ENCODE peak calls at places on chromosomes 5 and 9, in four cellular contexts. K is GM12865, U is NCI-H1417, O is NCI-H748 treated with DMSO at 0.1 percent for 48 hours. J is an unnamed sample.

GRCh38 chr5:121805931-121806330 is 45.8 kb upstream of the FTMT start:
- DNase-seq in K (no peak), U (no peak), O (no peak), J (no peak)

GRCh38 chr5:88897748-88898147 is 14.8 kb upstream of the MEF2C start:
- DNase-seq in K (no peak), U (no peak), O (no peak), J (no peak)

GRCh38 chr9:99818439-99818992 is 3.2 kb upstream of the NR4A3 start:
- DNase-seq in K (peak), U (peak), O (peak), J (no peak)

GRCh38 chr5:66209350-66209749 is 65.2 kb downstream of the SREK1 start:
- DNase-seq in K (no peak), U (peak), O (no peak), J (peak)

GRCh38 chr9:34127035-34127948 is 794 bp upstream of the DCAF12 start:
- DNase-seq in K (peak), U (no peak), O (no peak), J (no peak)

GRCh38 chr5:139105621-139106071 is 92.5 kb downstream of the SIL1 start:
- DNase-seq in K (no peak), U (peak), O (peak), J (no peak)

GRCh38 chr5:167816354-167816753 is 475.1 kb upstream of the WWC1 start:
- DNase-seq in K (no peak), U (no peak), O (no peak), J (no peak)

GRCh38 chr5:98128271-98128670 is 645.2 kb upstream of the RGMB start:
- DNase-seq in K (no peak), U (peak), O (no peak), J (no peak)

GRCh38 chr5:169268019-169268418 is 32.9 kb downstream of the SLIT3 start:
- DNase-seq in K (no peak), U (no peak), O (no peak), J (no peak)

GRCh38 chr5:77851229-77852067 is 75.3 kb upstream of the TBCA start:
- DNase-seq in K (peak), U (no peak), O (no peak), J (no peak)

GRCh38 chr9:134710271-134710540 is 68.6 kb downstream of the COL5A1 start:
- DNase-seq in K (no peak), U (no peak), O (no peak), J (no peak)

GRCh38 chr5:171149772-171150171 is 159.3 kb upstream of the TLX3 start:
- DNase-seq in K (peak), U (peak), O (no peak), J (no peak)

GRCh38 chr5:127562252-127562651 is 44.8 kb downstream of the PRRC1 start:
- DNase-seq in K (peak), U (peak), O (no peak), J (peak)

GRCh38 chr5:135857630-135858311 is 23.3 kb downstream of the SLC25A48 start:
- DNase-seq in K (no peak), U (no peak), O (no peak), J (peak)

GRCh38 chr5:168793844-168794837 is 215.0 kb upstream of the PANK3 start:
- DNase-seq in K (no peak), U (no peak), O (no peak), J (no peak)